ENCODE peak calls at places on chromosomes 2 and 18, in five cellular contexts. One of them, this sample, is unnamed.

GRCh38 chr2:196535742-196536141 is 103.8 kb upstream of the CCDC150 start:
- DNase-seq in SK-N-SH: no peak
- DNase-seq in K562: no peak
- DNase-seq in GM12878: no peak
- DNase-seq in HepG2: no peak
- DNase-seq in this sample: no peak

GRCh38 chr2:226683926-226684562 is 115.6 kb downstream of the IRS1 start:
- DNase-seq in SK-N-SH: no peak
- DNase-seq in K562: no peak
- DNase-seq in GM12878: no peak
- DNase-seq in HepG2: no peak
- DNase-seq in this sample: no peak

GRCh38 chr18:58027341-58027740 is 16.7 kb upstream of the NEDD4L start:
- DNase-seq in SK-N-SH: no peak
- DNase-seq in K562: no peak
- DNase-seq in GM12878: no peak
- DNase-seq in HepG2: no peak
- DNase-seq in this sample: no peak

GRCh38 chr18:25074925-25075693 is 276.9 kb downstream of the ZNF521 start:
- DNase-seq in SK-N-SH: no peak
- DNase-seq in K562: no peak
- DNase-seq in GM12878: no peak
- DNase-seq in HepG2: no peak
- DNase-seq in this sample: no peak

GRCh38 chr2:212619954-212620353 is 81.4 kb upstream of the ERBB4 start:
- DNase-seq in SK-N-SH: no peak
- DNase-seq in K562: no peak
- DNase-seq in GM12878: no peak
- DNase-seq in HepG2: no peak
- DNase-seq in this sample: no peak

GRCh38 chr2:94956797-94957391 is 68.6 kb upstream of the MAL start:
- DNase-seq in SK-N-SH: peak
- DNase-seq in K562: peak
- DNase-seq in GM12878: no peak
- DNase-seq in HepG2: peak
- DNase-seq in this sample: peak

GRCh38 chr2:85754313-85755095 is 713 bp downstream of the ATOH8 start:
- DNase-seq in SK-N-SH: peak
- DNase-seq in K562: peak
- DNase-seq in GM12878: no peak
- DNase-seq in HepG2: peak
- DNase-seq in this sample: peak

GRCh38 chr2:38377501-38378258 is 607 bp upstream of the ATL2 start:
- DNase-seq in SK-N-SH: no peak
- DNase-seq in K562: no peak
- DNase-seq in GM12878: no peak
- DNase-seq in HepG2: peak
- DNase-seq in this sample: no peak

GRCh38 chr2:109676346-109676897 is 62.3 kb downstream of the SOWAHC start:
- DNase-seq in SK-N-SH: no peak
- DNase-seq in K562: no peak
- DNase-seq in GM12878: no peak
- DNase-seq in HepG2: no peak
- DNase-seq in this sample: no peak

GRCh38 chr2:120647487-120647886 is 88.2 kb upstream of the GLI2 start:
- DNase-seq in SK-N-SH: no peak
- DNase-seq in K562: no peak
- DNase-seq in GM12878: no peak
- DNase-seq in HepG2: no peak
- DNase-seq in this sample: no peak

GRCh38 chr2:240932001-240932723 is 26.0 kb downstream of the CROCC2 start:
- DNase-seq in SK-N-SH: peak
- DNase-seq in K562: no peak
- DNase-seq in GM12878: no peak
- DNase-seq in HepG2: no peak
- DNase-seq in this sample: no peak

GRCh38 chr2:168401771-168402170 is 54.3 kb upstream of the CERS6 start:
- DNase-seq in SK-N-SH: no peak
- DNase-seq in K562: no peak
- DNase-seq in GM12878: no peak
- DNase-seq in HepG2: no peak
- DNase-seq in this sample: no peak

GRCh38 chr2:238925281-238925680 is 77.4 kb downstream of the TWIST2 start:
- DNase-seq in SK-N-SH: no peak
- DNase-seq in K562: no peak
- DNase-seq in GM12878: no peak
- DNase-seq in HepG2: no peak
- DNase-seq in this sample: no peak

GRCh38 chr2:207849443-207849842 is 79.7 kb upstream of the FZD5 start:
- DNase-seq in SK-N-SH: no peak
- DNase-seq in K562: no peak
- DNase-seq in GM12878: no peak
- DNase-seq in HepG2: peak
- DNase-seq in this sample: no peak

GRCh38 chr2:176653856-176654443 is 384.7 kb downstream of the MTX2 start:
- DNase-seq in SK-N-SH: peak
- DNase-seq in K562: peak
- DNase-seq in GM12878: no peak
- DNase-seq in HepG2: peak
- DNase-seq in this sample: peak

GRCh38 chr18:21605218-21605617 is 4.7 kb upstream of the ESCO1 start:
- DNase-seq in SK-N-SH: no peak
- DNase-seq in K562: no peak
- DNase-seq in GM12878: no peak
- DNase-seq in HepG2: no peak
- DNase-seq in this sample: no peak

GRCh38 chr2:102773149-102773706 is 11.4 kb downstream of the TMEM182 start:
- DNase-seq in SK-N-SH: no peak
- DNase-seq in K562: no peak
- DNase-seq in GM12878: no peak
- DNase-seq in HepG2: no peak
- DNase-seq in this sample: no peak

GRCh38 chr2:72625359-72625758 is 200.5 kb downstream of the EXOC6B start:
- DNase-seq in SK-N-SH: no peak
- DNase-seq in K562: no peak
- DNase-seq in GM12878: no peak
- DNase-seq in HepG2: no peak
- DNase-seq in this sample: no peak

GRCh38 chr2:63000801-63001200 is 49.8 kb upstream of the OTX1 start:
- DNase-seq in SK-N-SH: no peak
- DNase-seq in K562: no peak
- DNase-seq in GM12878: no peak
- DNase-seq in HepG2: no peak
- DNase-seq in this sample: no peak

GRCh38 chr18:3062798-3063563 is 50.0 kb upstream of the LPIN2 start:
- DNase-seq in SK-N-SH: peak
- DNase-seq in K562: peak
- DNase-seq in GM12878: no peak
- DNase-seq in HepG2: peak
- DNase-seq in this sample: no peak

GRCh38 chr2:132503621-132504200 is 87.1 kb downstream of the GPR39 start:
- DNase-seq in SK-N-SH: no peak
- DNase-seq in K562: no peak
- DNase-seq in GM12878: no peak
- DNase-seq in HepG2: no peak
- DNase-seq in this sample: no peak

GRCh38 chr2:179677148-179677688 is 184.2 kb downstream of the ZNF385B start:
- DNase-seq in SK-N-SH: no peak
- DNase-seq in K562: no peak
- DNase-seq in GM12878: no peak
- DNase-seq in HepG2: no peak
- DNase-seq in this sample: no peak

GRCh38 chr2:66890286-66890812 is 455.4 kb downstream of the MEIS1 start:
- DNase-seq in SK-N-SH: no peak
- DNase-seq in K562: no peak
- DNase-seq in GM12878: no peak
- DNase-seq in HepG2: no peak
- DNase-seq in this sample: no peak

DNA sequence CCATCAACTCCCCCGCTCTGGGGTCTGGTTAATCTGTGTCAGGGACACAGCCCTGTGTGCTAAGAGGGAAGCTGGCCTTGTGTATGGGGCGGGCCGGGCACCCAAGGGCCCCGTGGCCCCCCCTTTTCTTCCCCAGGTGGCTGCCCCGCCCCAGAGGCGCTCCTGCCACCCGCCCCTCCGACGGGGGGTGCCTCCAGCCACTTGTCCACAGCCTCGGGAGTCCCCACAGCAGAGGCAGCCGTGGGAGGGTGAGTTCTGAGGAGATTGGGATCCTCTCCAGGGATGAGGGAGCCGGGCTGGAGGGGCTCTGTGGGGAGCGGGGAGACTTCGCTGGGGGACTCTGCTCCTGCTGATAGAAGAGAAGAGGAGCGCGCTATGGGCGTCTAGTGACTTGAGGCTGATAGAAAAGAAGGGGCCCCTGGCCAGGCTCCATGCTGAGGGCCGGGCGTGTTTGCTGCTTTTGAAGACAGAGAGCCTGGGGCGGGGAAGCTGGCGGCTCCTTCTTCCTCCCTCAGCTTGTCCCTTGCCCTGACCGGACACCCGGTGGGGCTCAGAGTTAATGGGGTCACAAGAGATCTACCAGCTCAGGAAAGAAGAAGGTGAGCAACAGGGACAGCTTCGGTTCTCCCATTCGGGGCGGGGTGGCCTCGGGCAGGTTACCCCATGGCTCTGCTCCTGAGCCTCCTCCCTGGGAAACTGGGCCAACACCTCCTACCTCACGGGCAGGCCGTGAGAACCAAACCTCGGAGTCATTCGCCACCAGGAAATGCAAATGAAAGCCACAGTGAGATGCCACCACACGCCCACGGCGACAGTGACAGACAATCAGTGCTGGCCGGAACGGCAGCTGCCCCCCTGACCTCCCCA is 89.4 kb upstream of the TAF1B start:
- DNase-seq in SK-N-SH: no peak
- DNase-seq in K562: peak
- DNase-seq in GM12878: no peak
- DNase-seq in HepG2: no peak
- DNase-seq in this sample: no peak
- TF ChIP-seq POLR2AphosphoS5 in SK-N-SH: no peak
- TF ChIP-seq POLR2AphosphoS5 in K562: no peak
- TF ChIP-seq POLR2AphosphoS5 in GM12878: no peak
- TF ChIP-seq POLR2AphosphoS5 in HepG2: no peak
- TF ChIP-seq POLR2AphosphoS5 in this sample: no peak

GRCh38 chr2:144041612-144042011 is 478.3 kb downstream of the ZEB2 start:
- DNase-seq in SK-N-SH: no peak
- DNase-seq in K562: no peak
- DNase-seq in GM12878: no peak
- DNase-seq in HepG2: no peak
- DNase-seq in this sample: no peak

GRCh38 chr2:144048631-144049060 is 471.3 kb downstream of the ZEB2 start:
- DNase-seq in SK-N-SH: peak
- DNase-seq in K562: peak
- DNase-seq in GM12878: no peak
- DNase-seq in HepG2: no peak
- DNase-seq in this sample: no peak

GRCh38 chr2:144040834-144041233 is 479.1 kb downstream of the ZEB2 start:
- DNase-seq in SK-N-SH: no peak
- DNase-seq in K562: no peak
- DNase-seq in GM12878: no peak
- DNase-seq in HepG2: no peak
- DNase-seq in this sample: no peak

GRCh38 chr2:144042751-144043150 is 477.2 kb downstream of the ZEB2 start:
- DNase-seq in SK-N-SH: no peak
- DNase-seq in K562: no peak
- DNase-seq in GM12878: no peak
- DNase-seq in HepG2: no peak
- DNase-seq in this sample: no peak
- TF ChIP-seq REST in SK-N-SH: no peak
- TF ChIP-seq REST in K562: no peak
- TF ChIP-seq REST in GM12878: no peak
- TF ChIP-seq REST in HepG2: no peak
- TF ChIP-seq REST in this sample: no peak

DNA sequence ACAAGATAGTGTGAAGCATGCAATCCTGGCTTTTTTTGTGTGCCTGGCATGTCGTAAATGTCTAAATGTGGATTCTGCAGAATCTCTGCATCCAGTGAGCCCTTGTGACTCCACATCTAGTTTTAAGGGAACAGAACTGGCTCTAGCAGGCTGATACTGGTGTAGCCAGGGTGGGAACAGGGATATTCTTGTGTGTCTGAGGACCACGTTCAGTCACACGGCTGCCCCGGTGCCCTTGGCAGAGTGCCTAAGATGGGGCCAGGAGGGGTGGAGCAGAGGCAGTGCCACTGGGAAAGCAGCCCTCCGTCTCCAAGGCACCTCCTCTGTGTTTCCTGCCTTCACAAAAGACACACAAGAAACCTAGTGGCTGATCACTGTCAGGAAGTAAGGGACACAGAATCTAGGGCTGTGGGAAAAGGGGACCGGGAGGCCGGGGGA is 91.5 kb upstream of the PARD3B start:
- DNase-seq in SK-N-SH: peak
- DNase-seq in K562: no peak
- DNase-seq in GM12878: no peak
- DNase-seq in HepG2: no peak
- DNase-seq in this sample: no peak
- TF ChIP-seq GABPA in SK-N-SH: no peak
- TF ChIP-seq GABPA in K562: peak
- TF ChIP-seq GABPA in GM12878: no peak
- TF ChIP-seq GABPA in HepG2: no peak
- TF ChIP-seq GABPA in this sample: no peak

DNA sequence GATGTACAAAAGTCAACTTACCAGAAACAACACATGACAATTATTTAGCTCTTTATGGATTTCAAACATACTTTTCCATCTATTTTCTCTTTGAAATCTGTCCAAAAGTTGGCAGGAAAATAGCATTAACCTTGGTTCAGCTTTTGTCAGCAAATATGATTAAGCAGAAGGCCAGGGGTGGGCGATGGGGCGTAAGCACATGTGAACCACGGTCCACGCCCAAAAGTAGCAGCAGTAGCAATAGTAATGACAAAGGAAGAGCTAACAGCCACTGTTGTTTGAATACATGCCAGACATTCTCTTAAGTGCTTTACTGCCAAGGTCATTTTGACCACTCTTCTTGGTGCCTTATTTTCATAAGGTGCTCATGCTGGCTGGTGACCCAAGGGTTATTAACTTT is 73.5 kb downstream of the ANTXR1 start:
- DNase-seq in SK-N-SH: no peak
- DNase-seq in K562: no peak
- DNase-seq in GM12878: no peak
- DNase-seq in HepG2: no peak
- DNase-seq in this sample: no peak
- TF ChIP-seq POLR2AphosphoS5 in SK-N-SH: no peak
- TF ChIP-seq POLR2AphosphoS5 in K562: no peak
- TF ChIP-seq POLR2AphosphoS5 in GM12878: no peak
- TF ChIP-seq POLR2AphosphoS5 in HepG2: no peak
- TF ChIP-seq POLR2AphosphoS5 in this sample: no peak

This sample was measured in HL-60.